ENCODE peak calls at places on chromosomes 13 and 19, in four cellular contexts. One of them, this sample, is unnamed.

GRCh38 chr19:31534786-31535185 is 185.6 kb upstream of the TSHZ3 start:
- DNase-seq in GM04504: no peak
- DNase-seq in activated T-helper 9 cell treated with anti-CD3 and anti-CD28 coated beads, Interleukin-2, amount 50 U/mL, for 16 hours: no peak
- DNase-seq in colonic mucosa: no peak
- DNase-seq in this sample: no peak

GRCh38 chr19:5395996-5396939 is 55.7 kb upstream of the PTPRS start:
- DNase-seq in GM04504: no peak
- DNase-seq in colonic mucosa: no peak
- DNase-seq in activated T-helper 9 cell treated with anti-CD3 and anti-CD28 coated beads, Interleukin-2, amount 50 U/mL, for 16 hours: no peak
- DNase-seq in this sample: no peak

GRCh38 chr13:113926301-113926761 is 47.5 kb downstream of the C13orf46 start:
- DNase-seq in colonic mucosa: no peak
- DNase-seq in GM04504: peak; percentile 71
- DNase-seq in activated T-helper 9 cell treated with anti-CD3 and anti-CD28 coated beads, Interleukin-2, amount 50 U/mL, for 16 hours: no peak
- DNase-seq in this sample: no peak

GRCh38 chr13:110274687-110275086 is 32.3 kb downstream of the COL4A1 start:
- DNase-seq in GM04504: no peak
- DNase-seq in activated T-helper 9 cell treated with anti-CD3 and anti-CD28 coated beads, Interleukin-2, amount 50 U/mL, for 16 hours: no peak
- DNase-seq in colonic mucosa: no peak
- DNase-seq in this sample: no peak

GRCh38 chr13:75788494-75788991 is 152.4 kb downstream of the LMO7 start:
- DNase-seq in GM04504: peak; percentile 86
- DNase-seq in colonic mucosa: peak; percentile 74
- DNase-seq in activated T-helper 9 cell treated with anti-CD3 and anti-CD28 coated beads, Interleukin-2, amount 50 U/mL, for 16 hours: no peak
- DNase-seq in this sample: peak; percentile 46

GRCh38 chr13:40169476-40169875 is 497.0 kb downstream of the FOXO1 start:
- DNase-seq in GM04504: no peak
- DNase-seq in activated T-helper 9 cell treated with anti-CD3 and anti-CD28 coated beads, Interleukin-2, amount 50 U/mL, for 16 hours: no peak
- DNase-seq in colonic mucosa: no peak
- DNase-seq in this sample: no peak

GRCh38 chr19:16207490-16208025 is 9.8 kb downstream of the AP1M1 start:
- DNase-seq in GM04504: no peak
- DNase-seq in colonic mucosa: no peak
- DNase-seq in activated T-helper 9 cell treated with anti-CD3 and anti-CD28 coated beads, Interleukin-2, amount 50 U/mL, for 16 hours: no peak
- DNase-seq in this sample: no peak

GRCh38 chr19:46818812-46819211 is 30.4 kb upstream of the SLC1A5 start:
- DNase-seq in activated T-helper 9 cell treated with anti-CD3 and anti-CD28 coated beads, Interleukin-2, amount 50 U/mL, for 16 hours: no peak
- DNase-seq in GM04504: no peak
- DNase-seq in colonic mucosa: no peak
- DNase-seq in this sample: no peak

GRCh38 chr13:110633776-110634175 is 18.4 kb downstream of the NAXD start:
- DNase-seq in GM04504: no peak
- DNase-seq in colonic mucosa: no peak
- DNase-seq in activated T-helper 9 cell treated with anti-CD3 and anti-CD28 coated beads, Interleukin-2, amount 50 U/mL, for 16 hours: no peak
- DNase-seq in this sample: no peak

GRCh38 chr19:35419046-35419445 is 29.0 kb upstream of the FFAR2 start:
- DNase-seq in GM04504: no peak
- DNase-seq in colonic mucosa: no peak
- DNase-seq in activated T-helper 9 cell treated with anti-CD3 and anti-CD28 coated beads, Interleukin-2, amount 50 U/mL, for 16 hours: no peak
- DNase-seq in this sample: no peak

GRCh38 chr19:54470276-54470887 is 2.7 kb downstream of the CDC42EP5 start:
- DNase-seq in GM04504: no peak
- DNase-seq in activated T-helper 9 cell treated with anti-CD3 and anti-CD28 coated beads, Interleukin-2, amount 50 U/mL, for 16 hours: no peak
- DNase-seq in colonic mucosa: no peak
- DNase-seq in this sample: no peak

GRCh38 chr19:55069137-55069858 is 6.3 kb upstream of the RDH13 start:
- DNase-seq in GM04504: no peak
- DNase-seq in colonic mucosa: peak; percentile 86
- DNase-seq in activated T-helper 9 cell treated with anti-CD3 and anti-CD28 coated beads, Interleukin-2, amount 50 U/mL, for 16 hours: no peak
- DNase-seq in this sample: peak; percentile 68

GRCh38 chr19:1045247-1045603 is 5.3 kb downstream of the ABCA7 start:
- DNase-seq in GM04504: no peak
- DNase-seq in activated T-helper 9 cell treated with anti-CD3 and anti-CD28 coated beads, Interleukin-2, amount 50 U/mL, for 16 hours: no peak
- DNase-seq in colonic mucosa: peak; percentile 57
- DNase-seq in this sample: no peak

GRCh38 chr13:32734511-32734910 is 148.3 kb downstream of the PDS5B start:
- DNase-seq in activated T-helper 9 cell treated with anti-CD3 and anti-CD28 coated beads, Interleukin-2, amount 50 U/mL, for 16 hours: no peak
- DNase-seq in colonic mucosa: no peak
- DNase-seq in GM04504: no peak
- DNase-seq in this sample: no peak

GRCh38 chr13:73079359-73079758 is 20.6 kb downstream of the KLF5 start:
- DNase-seq in colonic mucosa: no peak
- DNase-seq in GM04504: no peak
- DNase-seq in activated T-helper 9 cell treated with anti-CD3 and anti-CD28 coated beads, Interleukin-2, amount 50 U/mL, for 16 hours: no peak
- DNase-seq in this sample: no peak

GRCh38 chr13:78258304-78258703 is 339.7 kb upstream of the EDNRB start:
- DNase-seq in colonic mucosa: no peak
- DNase-seq in activated T-helper 9 cell treated with anti-CD3 and anti-CD28 coated beads, Interleukin-2, amount 50 U/mL, for 16 hours: no peak
- DNase-seq in GM04504: no peak
- DNase-seq in this sample: no peak

GRCh38 chr19:56765107-56765506 is 75.4 kb downstream of the PEG3 start:
- DNase-seq in colonic mucosa: peak; percentile 33
- DNase-seq in GM04504: no peak
- DNase-seq in activated T-helper 9 cell treated with anti-CD3 and anti-CD28 coated beads, Interleukin-2, amount 50 U/mL, for 16 hours: no peak
- DNase-seq in this sample: peak; percentile 70

GRCh38 chr19:5832527-5833216 is 6.8 kb downstream of the FUT6 start:
- DNase-seq in activated T-helper 9 cell treated with anti-CD3 and anti-CD28 coated beads, Interleukin-2, amount 50 U/mL, for 16 hours: no peak
- DNase-seq in colonic mucosa: no peak
- DNase-seq in GM04504: no peak
- DNase-seq in this sample: no peak

GRCh38 chr13:53311561-53311960 is 282.9 kb downstream of the OLFM4 start:
- DNase-seq in GM04504: no peak
- DNase-seq in activated T-helper 9 cell treated with anti-CD3 and anti-CD28 coated beads, Interleukin-2, amount 50 U/mL, for 16 hours: no peak
- DNase-seq in colonic mucosa: no peak
- DNase-seq in this sample: no peak

GRCh38 chr13:26458196-26458734 is 99.2 kb upstream of the WASF3 start:
- DNase-seq in GM04504: no peak
- DNase-seq in activated T-helper 9 cell treated with anti-CD3 and anti-CD28 coated beads, Interleukin-2, amount 50 U/mL, for 16 hours: no peak
- DNase-seq in colonic mucosa: no peak
- DNase-seq in this sample: no peak

GRCh38 chr19:51803965-51804364 is 9.0 kb downstream of the FPR3 start:
- DNase-seq in colonic mucosa: no peak
- DNase-seq in GM04504: no peak
- DNase-seq in activated T-helper 9 cell treated with anti-CD3 and anti-CD28 coated beads, Interleukin-2, amount 50 U/mL, for 16 hours: no peak
- DNase-seq in this sample: no peak

GRCh38 chr19:5036733-5037681 is 68.1 kb downstream of the KDM4B start:
- DNase-seq in colonic mucosa: no peak
- DNase-seq in activated T-helper 9 cell treated with anti-CD3 and anti-CD28 coated beads, Interleukin-2, amount 50 U/mL, for 16 hours: no peak
- DNase-seq in GM04504: peak; percentile 56
- DNase-seq in this sample: no peak

GRCh38 chr13:76715043-76715442 is 171.2 kb downstream of the KCTD12 start:
- DNase-seq in activated T-helper 9 cell treated with anti-CD3 and anti-CD28 coated beads, Interleukin-2, amount 50 U/mL, for 16 hours: no peak
- DNase-seq in GM04504: no peak
- DNase-seq in colonic mucosa: no peak
- DNase-seq in this sample: no peak

This sample was measured in mucosa of gallbladder.